ENCODE peak calls at places on chromosome 14, in six cellular contexts. G is choroid plexus epithelial cell, J is mesothelial cell of epicardium, F is heart left ventricle, H is AG10803, R is GM12865. M is an unnamed sample.

GRCh38 chr14:34496679-34497513 is 34.9 kb upstream of the SPTSSA start:
- DNase-seq in G (peak), J (peak), F (peak), H (peak), R (no peak), M (peak)

GRCh38 chr14:33836203-33836894 is 114.5 kb downstream of the EGLN3 start:
- DNase-seq in G (no peak), J (no peak), F (no peak), H (no peak), R (peak), M (no peak)

GRCh38 chr14:51458563-51458955 is 193.2 kb upstream of the FRMD6 start:
- DNase-seq in G (peak), J (no peak), F (no peak), H (peak), R (no peak), M (no peak)

GRCh38 chr14:96626916-96627315 is 124.7 kb downstream of the PAPOLA start:
- DNase-seq in G (no peak), J (no peak), F (no peak), H (no peak), R (peak), M (peak)

GRCh38 chr14:58947816-58948440 is 240.5 kb upstream of the DAAM1 start:
- DNase-seq in G (peak), J (no peak), F (no peak), H (no peak), R (peak), M (no peak)

GRCh38 chr14:81555051-81555450 is 21.4 kb upstream of the SEL1L start:
- DNase-seq in G (no peak), J (no peak), F (no peak), H (no peak), R (no peak), M (no peak)

GRCh38 chr14:57382283-57382682 is 8.1 kb upstream of the NAA30 start:
- DNase-seq in G (peak), J (no peak), F (no peak), H (peak), R (no peak), M (no peak)

GRCh38 chr14:55438066-55438683 is 2.2 kb downstream of the TBPL2 start:
- DNase-seq in G (peak), J (no peak), F (no peak), H (peak), R (peak), M (no peak)

GRCh38 chr14:25431211-25432076 is 381.5 kb upstream of the STXBP6 start:
- DNase-seq in G (peak), J (no peak), F (no peak), H (no peak), R (no peak), M (no peak)

GRCh38 chr14:106872619-106873446 is 1346.5 kb downstream of the TMEM121 start:
- DNase-seq in G (no peak), J (no peak), F (peak), H (no peak), R (peak), M (peak)

GRCh38 chr14:105682956-105683570 is 156.7 kb downstream of the TMEM121 start:
- DNase-seq in G (no peak), J (no peak), F (no peak), H (no peak), R (peak), M (no peak)

GRCh38 chr14:32421781-32422180 is 92.7 kb downstream of the AKAP6 start:
- DNase-seq in G (no peak), J (no peak), F (no peak), H (peak), R (no peak), M (no peak)

GRCh38 chr14:96470331-96470730 is 31.9 kb upstream of the PAPOLA start:
- DNase-seq in G (no peak), J (no peak), F (no peak), H (no peak), R (no peak), M (no peak)

GRCh38 chr14:96192049-96192448 is 12.6 kb upstream of the BDKRB2 start:
- DNase-seq in G (no peak), J (no peak), F (no peak), H (no peak), R (no peak), M (no peak)

GRCh38 chr14:59869381-59870255 is 958 bp downstream of the RTN1 start:
- DNase-seq in G (no peak), J (no peak), F (no peak), H (no peak), R (no peak), M (no peak)

GRCh38 chr14:21074398-21075272 is 4.5 kb downstream of the ARHGEF40 start:
- DNase-seq in G (no peak), J (no peak), F (no peak), H (no peak), R (no peak), M (no peak)

GRCh38 chr14:92501891-92502351 is 11.7 kb upstream of the RIN3 start:
- DNase-seq in G (peak), J (no peak), F (no peak), H (peak), R (no peak), M (no peak)

GRCh38 chr14:74574706-74575105 is 37.3 kb downstream of the LTBP2 start:
- DNase-seq in G (no peak), J (no peak), F (no peak), H (no peak), R (no peak), M (no peak)

GRCh38 chr14:24172261-24172860 is 481 bp downstream of the REC8 start:
- DNase-seq in G (no peak), J (no peak), F (no peak), H (no peak), R (no peak), M (no peak)

GRCh38 chr14:53151867-53152626 is 1.1 kb downstream of the DDHD1 start:
- DNase-seq in G (peak), J (peak), F (peak), H (peak), R (peak), M (peak)
- TF ChIP-seq CTCF in G (peak), J (no peak), F (no peak), H (peak), R (no peak), M (peak)

GRCh38 chr14:103279129-103280025 is 54.7 kb upstream of the EIF5 start:
- DNase-seq in G (no peak), J (no peak), F (no peak), H (no peak), R (no peak), M (peak)

GRCh38 chr14:103280278-103280917 is 53.6 kb upstream of the EIF5 start:
- DNase-seq in G (no peak), J (no peak), F (no peak), H (no peak), R (no peak), M (no peak)

GRCh38 chr14:103283916-103284315 is 50.1 kb upstream of the EIF5 start:
- DNase-seq in G (no peak), J (no peak), F (no peak), H (no peak), R (no peak), M (peak)

GRCh38 chr14:103282932-103283331 is 51.1 kb upstream of the EIF5 start:
- DNase-seq in G (no peak), J (no peak), F (no peak), H (no peak), R (no peak), M (peak)

GRCh38 chr14:103281496-103282231 is 52.4 kb upstream of the EIF5 start:
- DNase-seq in G (peak), J (no peak), F (no peak), H (peak), R (no peak), M (peak)
- TF ChIP-seq CTCF in G (peak), J (no peak), F (peak), H (peak), R (no peak), M (peak)

GRCh38 chr14:35826218-35826951 is at the start of gene BRMS1L:
- DNase-seq in G (peak), J (peak), F (peak), H (peak), R (peak), M (peak)
- TF ChIP-seq CTCF in G (no peak), J (no peak), F (peak), H (no peak), R (no peak), M (no peak)

GRCh38 chr14:62168564-62169155 is 406.4 kb downstream of the SNAPC1 start:
- DNase-seq in G (no peak), J (no peak), F (no peak), H (no peak), R (no peak), M (no peak)
- TF ChIP-seq CTCF in G (peak), J (no peak), F (no peak), H (no peak), R (no peak), M (no peak)

GRCh38 chr14:22871962-22872832 is 657 bp downstream of the LRP10 start:
- DNase-seq in G (peak), J (no peak), F (peak), H (peak), R (peak), M (peak)

GRCh38 chr14:22870811-22871199 is 735 bp upstream of the LRP10 start:
- DNase-seq in G (no peak), J (no peak), F (no peak), H (no peak), R (peak), M (no peak)

GRCh38 chr14:22871200-22871961 is at the start of gene LRP10:
- DNase-seq in G (peak), J (no peak), F (peak), H (peak), R (peak), M (peak)

GRCh38 chr14:22875003-22875747 is 3.6 kb downstream of the LRP10 start:
- DNase-seq in G (no peak), J (no peak), F (no peak), H (no peak), R (no peak), M (no peak)

GRCh38 chr14:22872833-22873520 is 1.4 kb downstream of the LRP10 start:
- DNase-seq in G (no peak), J (no peak), F (no peak), H (peak), R (no peak), M (no peak)
- TF ChIP-seq CTCF in G (no peak), J (peak), F (no peak), H (no peak), R (no peak), M (no peak)

DNA sequence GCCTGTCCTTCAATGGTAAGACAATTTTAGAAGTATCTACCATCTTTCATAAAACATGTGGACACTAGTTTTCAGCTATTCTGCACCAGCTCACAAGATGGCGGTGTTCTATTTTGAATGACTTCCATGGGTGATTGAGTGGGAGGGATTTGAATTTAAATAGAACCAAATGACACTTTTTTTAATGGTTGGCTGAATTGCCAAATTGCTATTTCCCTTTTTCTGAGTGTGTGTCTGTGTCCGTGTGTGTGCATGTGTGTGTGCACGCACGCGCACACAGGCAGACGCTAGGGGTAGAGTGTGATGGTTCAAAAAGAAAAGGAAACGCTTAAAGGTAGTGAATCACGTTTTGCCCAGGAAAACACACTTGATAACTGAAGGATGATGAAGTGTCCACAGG is 362.6 kb downstream of the DAD1 start:
- DNase-seq in G (peak), J (no peak), F (no peak), H (no peak), R (peak), M (no peak)
- TF ChIP-seq CTCF in G (peak), J (no peak), F (no peak), H (no peak), R (peak), M (peak)

DNA sequence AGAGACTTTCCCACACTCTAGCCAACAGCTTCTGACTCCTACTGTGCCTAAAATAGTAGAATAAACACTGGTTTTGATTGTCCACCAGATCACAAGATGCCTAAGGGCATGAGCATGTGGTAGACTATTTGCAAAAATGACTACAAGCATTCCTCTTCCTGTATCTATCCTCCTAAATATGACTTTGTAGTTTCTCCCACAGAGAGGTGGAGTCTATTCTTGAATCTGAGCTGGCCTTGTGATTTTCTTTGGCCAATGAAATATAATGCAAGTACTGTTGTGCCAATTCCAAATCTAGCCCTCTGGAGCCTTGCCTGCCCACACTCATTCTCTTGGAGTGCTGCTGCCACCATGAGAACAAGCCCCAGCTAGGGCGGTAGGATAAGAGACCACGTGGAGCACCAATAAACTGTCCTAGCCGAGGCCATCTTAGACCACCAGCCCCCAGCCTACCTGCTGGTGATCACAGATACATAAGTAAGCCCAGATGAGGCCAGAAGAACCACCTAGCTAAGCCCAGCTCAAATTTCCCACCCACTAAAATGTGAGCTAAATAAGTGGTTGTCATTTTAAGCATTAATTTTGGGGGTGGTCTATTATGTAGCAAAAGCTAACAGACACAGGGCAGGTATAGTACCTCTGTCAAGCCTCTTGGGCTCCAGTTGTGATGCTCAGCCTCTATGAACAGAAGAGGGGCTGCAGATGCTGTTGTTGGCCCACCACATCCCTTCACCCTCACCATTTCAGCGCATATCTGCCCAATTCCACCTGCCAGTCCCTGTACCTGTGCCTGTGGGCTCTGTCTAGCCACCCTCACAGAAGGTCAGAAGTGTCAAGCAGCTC is 17.9 kb downstream of the ZFP36L1 start:
- DNase-seq in G (no peak), J (no peak), F (no peak), H (peak), R (no peak), M (no peak)
- TF ChIP-seq CTCF in G (no peak), J (no peak), F (no peak), H (no peak), R (no peak), M (no peak)

DNA sequence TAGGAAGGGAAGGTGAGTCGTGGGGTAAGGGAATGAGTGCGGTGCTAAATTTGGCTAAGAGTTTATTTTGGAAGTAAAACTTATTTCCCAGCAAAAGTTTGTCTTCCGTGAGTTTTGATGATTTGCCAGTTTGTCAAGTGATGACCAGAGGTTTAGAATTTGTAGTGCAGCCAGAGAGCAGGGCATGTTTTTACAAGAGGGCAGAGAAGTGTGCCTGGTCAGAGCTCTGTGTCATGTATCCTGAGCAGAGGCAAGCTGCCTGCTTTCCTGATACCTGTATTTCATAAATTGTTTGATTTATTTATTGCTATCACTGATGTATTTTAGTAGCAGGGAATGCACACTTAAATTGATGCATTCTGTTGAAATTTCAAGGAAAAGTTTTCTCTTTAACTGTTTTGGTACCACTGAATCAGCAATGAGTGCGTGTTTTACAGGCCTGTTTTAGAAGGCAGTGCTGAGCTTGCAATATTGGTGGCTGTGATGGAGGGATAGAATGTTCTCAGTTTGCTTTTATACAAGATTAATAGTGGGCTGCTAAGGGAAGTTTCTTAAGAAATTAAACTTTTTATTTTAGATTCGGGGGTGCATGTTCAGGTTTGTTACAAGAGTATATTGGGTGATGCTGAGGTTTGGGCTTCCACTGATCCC is 19.7 kb upstream of the RD3L start:
- DNase-seq in G (no peak), J (no peak), F (no peak), H (no peak), R (no peak), M (no peak)
- TF ChIP-seq CTCF in G (no peak), J (no peak), F (no peak), H (no peak), R (no peak), M (no peak)

GRCh38 chr14:65373671-65374039 is 38.9 kb upstream of the FUT8 start:
- DNase-seq in G (no peak), J (no peak), F (peak), H (peak), R (no peak), M (no peak)
- TF ChIP-seq CTCF in G (no peak), J (no peak), F (peak), H (peak), R (no peak), M (no peak)